ENCODE peak calls at places on chromosomes 6 and 20, in ten cellular contexts. One of them, this sample, is unnamed. For H3K27me3 and H3K4me1, the result is how much of the 10 kb centered on the place peaks cover.

GRCh38 chr20:20736303-20736702 is 23.9 kb upstream of the RALGAPA2 start:
- DNase-seq in left lung: no peak
- DNase-seq in endodermal cell: no peak
- DNase-seq in GM23248: no peak
- DNase-seq in CD4-positive, CD25-positive, alpha-beta regulatory T cell: no peak
- DNase-seq in NT2/D1: no peak
- DNase-seq in Peyer's patch: no peak
- DNase-seq in GM23338: no peak
- DNase-seq in heart left ventricle: no peak
- DNase-seq in heart right ventricle: no peak
- DNase-seq in this sample: no peak

GRCh38 chr6:36268478-36269248 is 1.2 kb upstream of the PNPLA1 start:
- DNase-seq in Peyer's patch: no peak
- DNase-seq in GM23248: peak
- DNase-seq in heart right ventricle: no peak
- DNase-seq in left lung: peak
- DNase-seq in endodermal cell: no peak
- DNase-seq in heart left ventricle: no peak
- DNase-seq in NT2/D1: no peak
- DNase-seq in GM23338: no peak
- DNase-seq in CD4-positive, CD25-positive, alpha-beta regulatory T cell: no peak
- DNase-seq in this sample: no peak

GRCh38 chr6:31037692-31038091 is 27.4 kb downstream of the MUC22 start:
- DNase-seq in NT2/D1: no peak
- DNase-seq in left lung: no peak
- DNase-seq in CD4-positive, CD25-positive, alpha-beta regulatory T cell: no peak
- DNase-seq in heart right ventricle: no peak
- DNase-seq in GM23338: no peak
- DNase-seq in endodermal cell: no peak
- DNase-seq in heart left ventricle: no peak
- DNase-seq in GM23248: peak
- DNase-seq in Peyer's patch: no peak
- DNase-seq in this sample: no peak

GRCh38 chr6:8655670-8656454 is 220.5 kb upstream of the SLC35B3 start:
- DNase-seq in Peyer's patch: no peak
- DNase-seq in GM23248: no peak
- DNase-seq in left lung: no peak
- DNase-seq in NT2/D1: no peak
- DNase-seq in heart right ventricle: no peak
- DNase-seq in endodermal cell: no peak
- DNase-seq in GM23338: no peak
- DNase-seq in CD4-positive, CD25-positive, alpha-beta regulatory T cell: no peak
- DNase-seq in heart left ventricle: no peak
- DNase-seq in this sample: no peak

GRCh38 chr6:162973141-162973872 is 245.5 kb downstream of the PACRG start:
- DNase-seq in NT2/D1: no peak
- DNase-seq in heart left ventricle: no peak
- DNase-seq in GM23248: peak
- DNase-seq in GM23338: no peak
- DNase-seq in heart right ventricle: no peak
- DNase-seq in Peyer's patch: no peak
- DNase-seq in CD4-positive, CD25-positive, alpha-beta regulatory T cell: no peak
- DNase-seq in left lung: no peak
- DNase-seq in endodermal cell: no peak
- DNase-seq in this sample: no peak

GRCh38 chr6:113989675-113990074 is 18.7 kb upstream of the HDAC2 start:
- DNase-seq in heart left ventricle: no peak
- DNase-seq in left lung: no peak
- DNase-seq in endodermal cell: no peak
- DNase-seq in heart right ventricle: no peak
- DNase-seq in NT2/D1: no peak
- DNase-seq in GM23248: peak
- DNase-seq in GM23338: no peak
- DNase-seq in CD4-positive, CD25-positive, alpha-beta regulatory T cell: no peak
- DNase-seq in Peyer's patch: no peak
- DNase-seq in this sample: no peak

GRCh38 chr20:32678948-32679347 is 5.2 kb upstream of the C20orf203 start:
- DNase-seq in GM23248: peak
- DNase-seq in CD4-positive, CD25-positive, alpha-beta regulatory T cell: no peak
- DNase-seq in Peyer's patch: no peak
- DNase-seq in heart left ventricle: peak
- DNase-seq in heart right ventricle: peak
- DNase-seq in endodermal cell: no peak
- DNase-seq in left lung: no peak
- DNase-seq in NT2/D1: no peak
- DNase-seq in GM23338: no peak
- DNase-seq in this sample: no peak

GRCh38 chr6:14274552-14275492 is 157.2 kb downstream of the CD83 start:
- DNase-seq in heart right ventricle: no peak
- DNase-seq in Peyer's patch: no peak
- DNase-seq in CD4-positive, CD25-positive, alpha-beta regulatory T cell: no peak
- DNase-seq in GM23338: no peak
- DNase-seq in left lung: no peak
- DNase-seq in endodermal cell: peak
- DNase-seq in heart left ventricle: no peak
- DNase-seq in NT2/D1: no peak
- DNase-seq in GM23248: no peak
- DNase-seq in this sample: no peak

GRCh38 chr6:147227770-147228320 is 23.6 kb downstream of the STXBP5 start:
- DNase-seq in endodermal cell: no peak
- DNase-seq in Peyer's patch: no peak
- DNase-seq in heart left ventricle: no peak
- DNase-seq in GM23248: peak
- DNase-seq in CD4-positive, CD25-positive, alpha-beta regulatory T cell: no peak
- DNase-seq in left lung: no peak
- DNase-seq in NT2/D1: no peak
- DNase-seq in heart right ventricle: no peak
- DNase-seq in GM23338: no peak
- DNase-seq in this sample: no peak

GRCh38 chr6:70398783-70399730 is 14.3 kb upstream of the FAM135A start:
- DNase-seq in endodermal cell: no peak
- DNase-seq in GM23338: no peak
- DNase-seq in Peyer's patch: peak
- DNase-seq in heart right ventricle: peak
- DNase-seq in left lung: peak
- DNase-seq in CD4-positive, CD25-positive, alpha-beta regulatory T cell: no peak
- DNase-seq in NT2/D1: no peak
- DNase-seq in GM23248: peak
- DNase-seq in heart left ventricle: no peak
- DNase-seq in this sample: no peak

GRCh38 chr20:47159166-47159565 is 197.3 kb downstream of the ZMYND8 start:
- DNase-seq in heart left ventricle: no peak
- DNase-seq in Peyer's patch: no peak
- DNase-seq in NT2/D1: no peak
- DNase-seq in left lung: no peak
- DNase-seq in GM23248: no peak
- DNase-seq in CD4-positive, CD25-positive, alpha-beta regulatory T cell: no peak
- DNase-seq in endodermal cell: no peak
- DNase-seq in GM23338: no peak
- DNase-seq in heart right ventricle: no peak
- DNase-seq in this sample: no peak

GRCh38 chr6:50984135-50984534 is 165.5 kb downstream of the TFAP2B start:
- DNase-seq in NT2/D1: no peak
- DNase-seq in GM23338: no peak
- DNase-seq in Peyer's patch: no peak
- DNase-seq in CD4-positive, CD25-positive, alpha-beta regulatory T cell: no peak
- DNase-seq in heart right ventricle: no peak
- DNase-seq in left lung: no peak
- DNase-seq in GM23248: no peak
- DNase-seq in endodermal cell: no peak
- DNase-seq in heart left ventricle: no peak
- DNase-seq in this sample: no peak

GRCh38 chr6:129429953-129430352 is 280.0 kb downstream of the ARHGAP18 start:
- DNase-seq in NT2/D1: no peak
- DNase-seq in heart right ventricle: no peak
- DNase-seq in GM23338: no peak
- DNase-seq in heart left ventricle: no peak
- DNase-seq in CD4-positive, CD25-positive, alpha-beta regulatory T cell: no peak
- DNase-seq in endodermal cell: no peak
- DNase-seq in Peyer's patch: no peak
- DNase-seq in GM23248: no peak
- DNase-seq in left lung: no peak
- DNase-seq in this sample: no peak

DNA sequence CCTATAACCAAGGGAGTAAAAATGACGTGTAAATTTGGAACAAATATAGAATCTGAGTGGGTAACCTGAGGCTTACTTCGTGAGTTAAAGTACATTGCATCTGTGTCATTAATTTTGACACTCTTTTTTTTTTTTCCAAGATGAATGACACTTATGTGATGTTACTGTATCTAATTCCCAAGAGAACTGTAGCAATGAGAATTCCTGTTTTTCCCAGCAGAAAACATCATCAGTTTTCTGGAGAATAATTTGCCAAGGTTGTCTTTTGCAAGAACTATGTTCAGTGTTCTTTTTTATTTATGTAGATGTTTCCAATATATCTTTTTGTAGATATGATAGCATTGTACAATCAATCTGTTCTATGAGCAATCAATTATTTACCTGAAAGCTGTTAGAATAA is 283.6 kb downstream of the ARHGAP18 start:
- DNase-seq in endodermal cell: no peak
- DNase-seq in Peyer's patch: no peak
- DNase-seq in CD4-positive, CD25-positive, alpha-beta regulatory T cell: no peak
- DNase-seq in GM23248: no peak
- DNase-seq in GM23338: no peak
- DNase-seq in NT2/D1: no peak
- DNase-seq in heart left ventricle: no peak
- DNase-seq in left lung: no peak
- DNase-seq in heart right ventricle: no peak
- DNase-seq in this sample: no peak
- H3K27me3 ChIP-seq in endodermal cell: under half
- H3K27me3 ChIP-seq in Peyer's patch: under half
- H3K27me3 ChIP-seq in CD4-positive, CD25-positive, alpha-beta regulatory T cell: under half
- H3K27me3 ChIP-seq in GM23248: under half
- H3K27me3 ChIP-seq in GM23338: under half
- H3K27me3 ChIP-seq in NT2/D1: under half
- H3K27me3 ChIP-seq in heart left ventricle: under half
- H3K27me3 ChIP-seq in left lung: under half
- H3K27me3 ChIP-seq in heart right ventricle: under half
- H3K27me3 ChIP-seq in this sample: under half

GRCh38 chr6:56755040-56755439 is 112.4 kb upstream of the DST start:
- DNase-seq in heart right ventricle: no peak
- DNase-seq in Peyer's patch: no peak
- DNase-seq in endodermal cell: no peak
- DNase-seq in GM23338: no peak
- DNase-seq in NT2/D1: no peak
- DNase-seq in CD4-positive, CD25-positive, alpha-beta regulatory T cell: no peak
- DNase-seq in GM23248: no peak
- DNase-seq in left lung: no peak
- DNase-seq in heart left ventricle: no peak
- DNase-seq in this sample: no peak

GRCh38 chr6:56758120-56758519 is 115.4 kb upstream of the DST start:
- DNase-seq in NT2/D1: no peak
- DNase-seq in Peyer's patch: no peak
- DNase-seq in GM23338: no peak
- DNase-seq in endodermal cell: no peak
- DNase-seq in GM23248: peak
- DNase-seq in left lung: no peak
- DNase-seq in heart left ventricle: no peak
- DNase-seq in CD4-positive, CD25-positive, alpha-beta regulatory T cell: no peak
- DNase-seq in heart right ventricle: no peak
- DNase-seq in this sample: no peak

GRCh38 chr6:56757585-56757984 is 114.9 kb upstream of the DST start:
- DNase-seq in GM23248: peak
- DNase-seq in heart right ventricle: no peak
- DNase-seq in left lung: no peak
- DNase-seq in endodermal cell: peak
- DNase-seq in CD4-positive, CD25-positive, alpha-beta regulatory T cell: no peak
- DNase-seq in GM23338: peak
- DNase-seq in NT2/D1: no peak
- DNase-seq in heart left ventricle: no peak
- DNase-seq in Peyer's patch: no peak
- DNase-seq in this sample: peak

GRCh38 chr6:56756791-56757582 is 114.3 kb upstream of the DST start:
- DNase-seq in endodermal cell: no peak
- DNase-seq in NT2/D1: no peak
- DNase-seq in heart left ventricle: no peak
- DNase-seq in GM23338: no peak
- DNase-seq in CD4-positive, CD25-positive, alpha-beta regulatory T cell: no peak
- DNase-seq in GM23248: peak
- DNase-seq in left lung: no peak
- DNase-seq in heart right ventricle: no peak
- DNase-seq in Peyer's patch: no peak
- DNase-seq in this sample: no peak

DNA sequence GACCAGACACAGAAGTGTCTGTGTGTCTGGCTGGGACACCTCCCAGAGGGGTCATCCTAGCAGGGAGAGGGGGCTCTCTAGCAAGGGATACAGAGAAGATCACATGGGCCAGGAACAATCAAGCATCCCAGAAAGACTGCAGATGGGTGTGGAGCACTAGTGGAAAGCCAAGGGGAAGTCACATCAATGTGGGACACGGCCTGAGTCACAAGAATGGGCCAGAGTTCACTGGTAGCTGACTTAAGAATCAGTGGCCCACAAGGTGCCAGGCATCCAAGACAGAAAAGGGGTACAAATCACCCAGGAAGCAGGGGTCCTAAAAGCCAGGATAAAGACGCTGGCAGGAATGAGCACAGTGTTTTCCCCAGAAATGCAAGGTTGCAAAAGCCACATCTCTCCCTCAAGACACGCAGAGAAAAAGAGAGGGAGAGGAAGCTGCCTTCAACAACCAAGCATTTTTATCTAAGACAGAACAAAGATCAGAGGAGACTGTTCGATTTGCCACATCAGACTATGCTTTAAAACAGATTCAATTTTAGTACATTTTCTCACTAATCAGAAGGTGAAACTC is 113.6 kb upstream of the DST start:
- DNase-seq in Peyer's patch: no peak
- DNase-seq in left lung: no peak
- DNase-seq in NT2/D1: no peak
- DNase-seq in heart right ventricle: no peak
- DNase-seq in heart left ventricle: no peak
- DNase-seq in endodermal cell: no peak
- DNase-seq in CD4-positive, CD25-positive, alpha-beta regulatory T cell: no peak
- DNase-seq in GM23338: no peak
- DNase-seq in GM23248: peak
- DNase-seq in this sample: no peak
- H3K4me1 ChIP-seq in Peyer's patch: under half
- H3K4me1 ChIP-seq in left lung: under half
- H3K4me1 ChIP-seq in NT2/D1: under half
- H3K4me1 ChIP-seq in heart right ventricle: under half
- H3K4me1 ChIP-seq in heart left ventricle: under half
- H3K4me1 ChIP-seq in endodermal cell: under half
- H3K4me1 ChIP-seq in CD4-positive, CD25-positive, alpha-beta regulatory T cell: under half
- H3K4me1 ChIP-seq in GM23338: half or more
- H3K4me1 ChIP-seq in GM23248: half or more
- H3K4me1 ChIP-seq in this sample: under half

GRCh38 chr6:133532908-133533307 is 291.8 kb downstream of the EYA4 start:
- DNase-seq in endodermal cell: no peak
- DNase-seq in heart right ventricle: peak
- DNase-seq in GM23338: no peak
- DNase-seq in NT2/D1: no peak
- DNase-seq in Peyer's patch: no peak
- DNase-seq in CD4-positive, CD25-positive, alpha-beta regulatory T cell: no peak
- DNase-seq in heart left ventricle: peak
- DNase-seq in left lung: no peak
- DNase-seq in GM23248: no peak
- DNase-seq in this sample: no peak
- H3K4me3 ChIP-seq in endodermal cell: no peak
- H3K4me3 ChIP-seq in heart right ventricle: no peak
- H3K4me3 ChIP-seq in GM23338: no peak
- H3K4me3 ChIP-seq in NT2/D1: no peak
- H3K4me3 ChIP-seq in Peyer's patch: no peak
- H3K4me3 ChIP-seq in CD4-positive, CD25-positive, alpha-beta regulatory T cell: no peak
- H3K4me3 ChIP-seq in heart left ventricle: no peak
- H3K4me3 ChIP-seq in left lung: no peak
- H3K4me3 ChIP-seq in GM23248: no peak
- H3K4me3 ChIP-seq in this sample: no peak

GRCh38 chr6:168101201-168102092 is 22.4 kb upstream of the FRMD1 start:
- DNase-seq in heart right ventricle: no peak
- DNase-seq in GM23248: no peak
- DNase-seq in Peyer's patch: peak
- DNase-seq in heart left ventricle: peak
- DNase-seq in endodermal cell: no peak
- DNase-seq in GM23338: peak
- DNase-seq in left lung: no peak
- DNase-seq in NT2/D1: no peak
- DNase-seq in CD4-positive, CD25-positive, alpha-beta regulatory T cell: no peak
- DNase-seq in this sample: no peak
- H3K27me3 ChIP-seq in heart right ventricle: half or more
- H3K27me3 ChIP-seq in GM23248: under half
- H3K27me3 ChIP-seq in Peyer's patch: under half
- H3K27me3 ChIP-seq in heart left ventricle: half or more
- H3K27me3 ChIP-seq in endodermal cell: half or more
- H3K27me3 ChIP-seq in GM23338: under half
- H3K27me3 ChIP-seq in left lung: half or more
- H3K27me3 ChIP-seq in NT2/D1: under half
- H3K27me3 ChIP-seq in CD4-positive, CD25-positive, alpha-beta regulatory T cell: under half
- H3K27me3 ChIP-seq in this sample: under half

This sample was measured in HAP-1.